ENCODE peak calls at places on chromosomes 12 and 14, in nine cellular contexts. One of them, this sample, is unnamed.

GRCh38 chr12:85733441-85733840 is 102.8 kb downstream of the RASSF9 start:
- DNase-seq in Peyer's patch: no peak
- DNase-seq in stimulated activated effector memory CD8-positive, alpha-beta T cell treated with anti-CD3 and anti-CD28 coated beads, Interleukin-12 subunit alpha, Interleukin-12 subunit beta, amount 100 ng/mL, for 72 hours: no peak
- DNase-seq in T follicular helper cell: no peak
- DNase-seq in activated T-helper 9 cell treated with anti-CD3 and anti-CD28 coated beads, Interleukin-2, amount 50 U/mL, for 16 hours: no peak
- DNase-seq in lower leg skin: no peak
- DNase-seq in fibroblast of the aortic adventitia: peak
- DNase-seq in RKO: no peak
- DNase-seq in right cardiac atrium: no peak
- DNase-seq in this sample: no peak

GRCh38 chr12:112602150-112602549 is 183.4 kb downstream of the PTPN11 start:
- DNase-seq in Peyer's patch: no peak
- DNase-seq in stimulated activated effector memory CD8-positive, alpha-beta T cell treated with anti-CD3 and anti-CD28 coated beads, Interleukin-12 subunit alpha, Interleukin-12 subunit beta, amount 100 ng/mL, for 72 hours: no peak
- DNase-seq in T follicular helper cell: no peak
- DNase-seq in activated T-helper 9 cell treated with anti-CD3 and anti-CD28 coated beads, Interleukin-2, amount 50 U/mL, for 16 hours: no peak
- DNase-seq in lower leg skin: peak
- DNase-seq in fibroblast of the aortic adventitia: no peak
- DNase-seq in RKO: no peak
- DNase-seq in right cardiac atrium: no peak
- DNase-seq in this sample: no peak

GRCh38 chr14:102086972-102087761 is at the start of gene HSP90AA1:
- DNase-seq in Peyer's patch: peak
- DNase-seq in stimulated activated effector memory CD8-positive, alpha-beta T cell treated with anti-CD3 and anti-CD28 coated beads, Interleukin-12 subunit alpha, Interleukin-12 subunit beta, amount 100 ng/mL, for 72 hours: peak
- DNase-seq in T follicular helper cell: peak
- DNase-seq in activated T-helper 9 cell treated with anti-CD3 and anti-CD28 coated beads, Interleukin-2, amount 50 U/mL, for 16 hours: peak
- DNase-seq in lower leg skin: peak
- DNase-seq in fibroblast of the aortic adventitia: peak
- DNase-seq in RKO: peak
- DNase-seq in right cardiac atrium: peak
- DNase-seq in this sample: peak

GRCh38 chr14:38948171-38948570 is 154.9 kb downstream of the SEC23A start:
- DNase-seq in Peyer's patch: no peak
- DNase-seq in stimulated activated effector memory CD8-positive, alpha-beta T cell treated with anti-CD3 and anti-CD28 coated beads, Interleukin-12 subunit alpha, Interleukin-12 subunit beta, amount 100 ng/mL, for 72 hours: no peak
- DNase-seq in T follicular helper cell: no peak
- DNase-seq in activated T-helper 9 cell treated with anti-CD3 and anti-CD28 coated beads, Interleukin-2, amount 50 U/mL, for 16 hours: no peak
- DNase-seq in lower leg skin: no peak
- DNase-seq in fibroblast of the aortic adventitia: peak
- DNase-seq in RKO: no peak
- DNase-seq in right cardiac atrium: no peak
- DNase-seq in this sample: no peak

GRCh38 chr12:27652174-27652763 is 44.0 kb upstream of the REP15 start:
- DNase-seq in Peyer's patch: no peak
- DNase-seq in stimulated activated effector memory CD8-positive, alpha-beta T cell treated with anti-CD3 and anti-CD28 coated beads, Interleukin-12 subunit alpha, Interleukin-12 subunit beta, amount 100 ng/mL, for 72 hours: no peak
- DNase-seq in T follicular helper cell: no peak
- DNase-seq in activated T-helper 9 cell treated with anti-CD3 and anti-CD28 coated beads, Interleukin-2, amount 50 U/mL, for 16 hours: no peak
- DNase-seq in lower leg skin: no peak
- DNase-seq in fibroblast of the aortic adventitia: peak
- DNase-seq in RKO: peak
- DNase-seq in right cardiac atrium: no peak
- DNase-seq in this sample: no peak

GRCh38 chr12:48925218-48925871 is at the start of gene FKBP11:
- DNase-seq in Peyer's patch: peak
- DNase-seq in stimulated activated effector memory CD8-positive, alpha-beta T cell treated with anti-CD3 and anti-CD28 coated beads, Interleukin-12 subunit alpha, Interleukin-12 subunit beta, amount 100 ng/mL, for 72 hours: peak
- DNase-seq in T follicular helper cell: peak
- DNase-seq in activated T-helper 9 cell treated with anti-CD3 and anti-CD28 coated beads, Interleukin-2, amount 50 U/mL, for 16 hours: peak
- DNase-seq in lower leg skin: peak
- DNase-seq in fibroblast of the aortic adventitia: peak
- DNase-seq in RKO: peak
- DNase-seq in right cardiac atrium: peak
- DNase-seq in this sample: peak

GRCh38 chr14:40115583-40115982 is 683.4 kb upstream of the FBXO33 start:
- DNase-seq in Peyer's patch: no peak
- DNase-seq in stimulated activated effector memory CD8-positive, alpha-beta T cell treated with anti-CD3 and anti-CD28 coated beads, Interleukin-12 subunit alpha, Interleukin-12 subunit beta, amount 100 ng/mL, for 72 hours: no peak
- DNase-seq in T follicular helper cell: no peak
- DNase-seq in activated T-helper 9 cell treated with anti-CD3 and anti-CD28 coated beads, Interleukin-2, amount 50 U/mL, for 16 hours: no peak
- DNase-seq in lower leg skin: no peak
- DNase-seq in fibroblast of the aortic adventitia: no peak
- DNase-seq in RKO: no peak
- DNase-seq in right cardiac atrium: no peak
- DNase-seq in this sample: no peak

GRCh38 chr14:22472935-22473854 is 115.8 kb downstream of the DAD1 start:
- DNase-seq in Peyer's patch: no peak
- DNase-seq in stimulated activated effector memory CD8-positive, alpha-beta T cell treated with anti-CD3 and anti-CD28 coated beads, Interleukin-12 subunit alpha, Interleukin-12 subunit beta, amount 100 ng/mL, for 72 hours: no peak
- DNase-seq in T follicular helper cell: no peak
- DNase-seq in activated T-helper 9 cell treated with anti-CD3 and anti-CD28 coated beads, Interleukin-2, amount 50 U/mL, for 16 hours: no peak
- DNase-seq in lower leg skin: no peak
- DNase-seq in fibroblast of the aortic adventitia: peak
- DNase-seq in RKO: peak
- DNase-seq in right cardiac atrium: no peak
- DNase-seq in this sample: no peak

GRCh38 chr12:4849024-4849594 is 60.6 kb upstream of the KCNA1 start:
- DNase-seq in Peyer's patch: no peak
- DNase-seq in stimulated activated effector memory CD8-positive, alpha-beta T cell treated with anti-CD3 and anti-CD28 coated beads, Interleukin-12 subunit alpha, Interleukin-12 subunit beta, amount 100 ng/mL, for 72 hours: no peak
- DNase-seq in T follicular helper cell: no peak
- DNase-seq in activated T-helper 9 cell treated with anti-CD3 and anti-CD28 coated beads, Interleukin-2, amount 50 U/mL, for 16 hours: no peak
- DNase-seq in lower leg skin: no peak
- DNase-seq in fibroblast of the aortic adventitia: peak
- DNase-seq in RKO: peak
- DNase-seq in right cardiac atrium: no peak
- DNase-seq in this sample: no peak

GRCh38 chr12:106625976-106626375 is 43.2 kb downstream of the RFX4 start:
- DNase-seq in Peyer's patch: no peak
- DNase-seq in stimulated activated effector memory CD8-positive, alpha-beta T cell treated with anti-CD3 and anti-CD28 coated beads, Interleukin-12 subunit alpha, Interleukin-12 subunit beta, amount 100 ng/mL, for 72 hours: no peak
- DNase-seq in T follicular helper cell: no peak
- DNase-seq in activated T-helper 9 cell treated with anti-CD3 and anti-CD28 coated beads, Interleukin-2, amount 50 U/mL, for 16 hours: no peak
- DNase-seq in lower leg skin: no peak
- DNase-seq in fibroblast of the aortic adventitia: no peak
- DNase-seq in RKO: no peak
- DNase-seq in right cardiac atrium: no peak
- DNase-seq in this sample: no peak

GRCh38 chr14:72683787-72684186 is 210.1 kb downstream of the DPF3 start:
- DNase-seq in Peyer's patch: no peak
- DNase-seq in stimulated activated effector memory CD8-positive, alpha-beta T cell treated with anti-CD3 and anti-CD28 coated beads, Interleukin-12 subunit alpha, Interleukin-12 subunit beta, amount 100 ng/mL, for 72 hours: no peak
- DNase-seq in T follicular helper cell: no peak
- DNase-seq in activated T-helper 9 cell treated with anti-CD3 and anti-CD28 coated beads, Interleukin-2, amount 50 U/mL, for 16 hours: no peak
- DNase-seq in lower leg skin: no peak
- DNase-seq in fibroblast of the aortic adventitia: no peak
- DNase-seq in RKO: no peak
- DNase-seq in right cardiac atrium: no peak
- DNase-seq in this sample: no peak

GRCh38 chr12:3869860-3870259 is 3.3 kb downstream of the PARP11 start:
- DNase-seq in Peyer's patch: no peak
- DNase-seq in stimulated activated effector memory CD8-positive, alpha-beta T cell treated with anti-CD3 and anti-CD28 coated beads, Interleukin-12 subunit alpha, Interleukin-12 subunit beta, amount 100 ng/mL, for 72 hours: no peak
- DNase-seq in T follicular helper cell: no peak
- DNase-seq in activated T-helper 9 cell treated with anti-CD3 and anti-CD28 coated beads, Interleukin-2, amount 50 U/mL, for 16 hours: no peak
- DNase-seq in lower leg skin: no peak
- DNase-seq in fibroblast of the aortic adventitia: no peak
- DNase-seq in RKO: no peak
- DNase-seq in right cardiac atrium: no peak
- DNase-seq in this sample: no peak

GRCh38 chr14:58238252-58239247 is 6.1 kb upstream of the PSMA3 start:
- DNase-seq in Peyer's patch: no peak
- DNase-seq in stimulated activated effector memory CD8-positive, alpha-beta T cell treated with anti-CD3 and anti-CD28 coated beads, Interleukin-12 subunit alpha, Interleukin-12 subunit beta, amount 100 ng/mL, for 72 hours: no peak
- DNase-seq in T follicular helper cell: no peak
- DNase-seq in activated T-helper 9 cell treated with anti-CD3 and anti-CD28 coated beads, Interleukin-2, amount 50 U/mL, for 16 hours: no peak
- DNase-seq in lower leg skin: no peak
- DNase-seq in fibroblast of the aortic adventitia: peak
- DNase-seq in RKO: no peak
- DNase-seq in right cardiac atrium: peak
- DNase-seq in this sample: no peak

GRCh38 chr12:47732504-47732903 is 7.2 kb upstream of the ENDOU start:
- DNase-seq in Peyer's patch: no peak
- DNase-seq in stimulated activated effector memory CD8-positive, alpha-beta T cell treated with anti-CD3 and anti-CD28 coated beads, Interleukin-12 subunit alpha, Interleukin-12 subunit beta, amount 100 ng/mL, for 72 hours: no peak
- DNase-seq in T follicular helper cell: no peak
- DNase-seq in activated T-helper 9 cell treated with anti-CD3 and anti-CD28 coated beads, Interleukin-2, amount 50 U/mL, for 16 hours: no peak
- DNase-seq in lower leg skin: no peak
- DNase-seq in fibroblast of the aortic adventitia: no peak
- DNase-seq in RKO: no peak
- DNase-seq in right cardiac atrium: no peak
- DNase-seq in this sample: no peak

GRCh38 chr14:31582286-31582691 is 21.1 kb downstream of the NUBPL start:
- DNase-seq in Peyer's patch: no peak
- DNase-seq in stimulated activated effector memory CD8-positive, alpha-beta T cell treated with anti-CD3 and anti-CD28 coated beads, Interleukin-12 subunit alpha, Interleukin-12 subunit beta, amount 100 ng/mL, for 72 hours: no peak
- DNase-seq in T follicular helper cell: no peak
- DNase-seq in activated T-helper 9 cell treated with anti-CD3 and anti-CD28 coated beads, Interleukin-2, amount 50 U/mL, for 16 hours: no peak
- DNase-seq in lower leg skin: no peak
- DNase-seq in fibroblast of the aortic adventitia: peak
- DNase-seq in RKO: no peak
- DNase-seq in right cardiac atrium: peak
- DNase-seq in this sample: no peak

GRCh38 chr14:85197976-85198375 is 332.0 kb upstream of the FLRT2 start:
- DNase-seq in Peyer's patch: no peak
- DNase-seq in stimulated activated effector memory CD8-positive, alpha-beta T cell treated with anti-CD3 and anti-CD28 coated beads, Interleukin-12 subunit alpha, Interleukin-12 subunit beta, amount 100 ng/mL, for 72 hours: no peak
- DNase-seq in T follicular helper cell: no peak
- DNase-seq in activated T-helper 9 cell treated with anti-CD3 and anti-CD28 coated beads, Interleukin-2, amount 50 U/mL, for 16 hours: no peak
- DNase-seq in lower leg skin: no peak
- DNase-seq in fibroblast of the aortic adventitia: no peak
- DNase-seq in RKO: no peak
- DNase-seq in right cardiac atrium: no peak
- DNase-seq in this sample: no peak

GRCh38 chr12:88946377-88946997 is 366.2 kb upstream of the KITLG start:
- DNase-seq in Peyer's patch: no peak
- DNase-seq in stimulated activated effector memory CD8-positive, alpha-beta T cell treated with anti-CD3 and anti-CD28 coated beads, Interleukin-12 subunit alpha, Interleukin-12 subunit beta, amount 100 ng/mL, for 72 hours: no peak
- DNase-seq in T follicular helper cell: no peak
- DNase-seq in activated T-helper 9 cell treated with anti-CD3 and anti-CD28 coated beads, Interleukin-2, amount 50 U/mL, for 16 hours: no peak
- DNase-seq in lower leg skin: peak
- DNase-seq in fibroblast of the aortic adventitia: peak
- DNase-seq in RKO: no peak
- DNase-seq in right cardiac atrium: no peak
- DNase-seq in this sample: no peak

GRCh38 chr12:106227641-106228319 is 20.0 kb downstream of the CKAP4 start:
- DNase-seq in Peyer's patch: no peak
- DNase-seq in stimulated activated effector memory CD8-positive, alpha-beta T cell treated with anti-CD3 and anti-CD28 coated beads, Interleukin-12 subunit alpha, Interleukin-12 subunit beta, amount 100 ng/mL, for 72 hours: no peak
- DNase-seq in T follicular helper cell: peak
- DNase-seq in activated T-helper 9 cell treated with anti-CD3 and anti-CD28 coated beads, Interleukin-2, amount 50 U/mL, for 16 hours: peak
- DNase-seq in lower leg skin: peak
- DNase-seq in fibroblast of the aortic adventitia: peak
- DNase-seq in RKO: no peak
- DNase-seq in right cardiac atrium: no peak
- DNase-seq in this sample: peak

GRCh38 chr14:104404922-104405321 is 174.6 kb upstream of the C14orf180 start:
- DNase-seq in Peyer's patch: no peak
- DNase-seq in stimulated activated effector memory CD8-positive, alpha-beta T cell treated with anti-CD3 and anti-CD28 coated beads, Interleukin-12 subunit alpha, Interleukin-12 subunit beta, amount 100 ng/mL, for 72 hours: peak
- DNase-seq in T follicular helper cell: no peak
- DNase-seq in activated T-helper 9 cell treated with anti-CD3 and anti-CD28 coated beads, Interleukin-2, amount 50 U/mL, for 16 hours: no peak
- DNase-seq in lower leg skin: peak
- DNase-seq in fibroblast of the aortic adventitia: no peak
- DNase-seq in RKO: no peak
- DNase-seq in right cardiac atrium: no peak
- DNase-seq in this sample: no peak

This sample was measured in effector CD8-positive, alpha-beta T cell.